ENCODE peak calls at places on chromosomes 5 and 9, in seven cellular contexts. Y, W, C, K, O, V and J are unnamed samples.

GRCh38 chr9:128863647-128864046 is 18.1 kb downstream of the KYAT1 start:
- DNase-seq in V (peak), K (peak), Y (peak), O (no peak), W (peak), C (peak), J (no peak)

GRCh38 chr9:128420651-128421473 is at the start of gene CERCAM:
- DNase-seq in V (peak), W (no peak), C (peak), Y (peak), K (peak), O (no peak), J (no peak)

GRCh38 chr5:170623576-170624181 is 119.9 kb downstream of the KCNIP1 start:
- DNase-seq in K (no peak), V (peak), Y (no peak), W (no peak), O (no peak), C (peak), J (no peak)

GRCh38 chr9:36163840-36164175 is 5.4 kb upstream of the CCIN start:
- DNase-seq in W (no peak), O (peak), V (no peak), C (no peak), Y (no peak), K (no peak), J (no peak)

GRCh38 chr5:128559300-128560297 is 21.6 kb upstream of the FBN2 start:
- DNase-seq in C (no peak), Y (no peak), K (no peak), W (no peak), V (no peak), O (no peak), J (no peak)

GRCh38 chr9:15423328-15423985 is 781 bp downstream of the SNAPC3 start:
- DNase-seq in Y (no peak), O (no peak), V (peak), W (no peak), K (no peak), C (no peak), J (no peak)

GRCh38 chr5:78108564-78108963 is 185.9 kb downstream of the AP3B1 start:
- DNase-seq in V (no peak), O (no peak), W (no peak), Y (no peak), C (no peak), K (no peak), J (no peak)

GRCh38 chr5:90888511-90889324 is 330.1 kb downstream of the ADGRV1 start:
- DNase-seq in W (no peak), C (no peak), K (no peak), O (peak), V (peak), Y (no peak), J (no peak)

GRCh38 chr9:75869236-75869635 is 21.2 kb upstream of the PCSK5 start:
- DNase-seq in K (no peak), C (no peak), Y (no peak), O (no peak), V (no peak), W (no peak), J (no peak)

GRCh38 chr5:31655491-31655890 is 16.6 kb downstream of the PDZD2 start:
- DNase-seq in W (no peak), Y (no peak), C (no peak), K (no peak), V (no peak), O (no peak), J (no peak)

GRCh38 chr9:133201424-133202144 is 7.5 kb downstream of the OBP2B start:
- DNase-seq in C (no peak), K (no peak), V (no peak), O (no peak), Y (no peak), W (no peak), J (no peak)

GRCh38 chr5:110751902-110752762 is 13.3 kb downstream of the SLC25A46 start:
- DNase-seq in C (no peak), O (no peak), W (no peak), K (no peak), Y (no peak), V (no peak), J (no peak)

GRCh38 chr5:103243665-103244064 is 14.9 kb upstream of the MACIR start:
- DNase-seq in W (no peak), C (no peak), Y (no peak), V (no peak), O (no peak), K (no peak), J (no peak)

GRCh38 chr5:16725575-16725974 is 108.8 kb upstream of the RETREG1 start:
- DNase-seq in W (no peak), Y (no peak), V (no peak), O (no peak), K (no peak), C (no peak), J (no peak)

GRCh38 chr5:51181495-51181894 is 201.8 kb upstream of the ISL1 start:
- DNase-seq in W (no peak), O (no peak), V (no peak), Y (no peak), K (no peak), C (no peak), J (no peak)

GRCh38 chr5:159504857-159505304 is 174.6 kb upstream of the IL12B start:
- DNase-seq in K (no peak), O (no peak), W (no peak), Y (no peak), C (peak), V (no peak), J (no peak)

GRCh38 chr5:1285883-1286291 is 9.0 kb downstream of the TERT start:
- DNase-seq in Y (no peak), K (peak), O (no peak), V (no peak), W (no peak), C (no peak), J (no peak)

GRCh38 chr5:59757442-59757841 is 136.1 kb downstream of the PDE4D start:
- DNase-seq in K (no peak), V (no peak), W (no peak), Y (no peak), O (no peak), C (no peak), J (no peak)

GRCh38 chr9:97905228-97905627 is 17.1 kb downstream of the TRMO start:
- DNase-seq in O (no peak), W (no peak), Y (no peak), C (no peak), K (no peak), V (no peak), J (no peak)

GRCh38 chr9:97903168-97903567 is 19.1 kb downstream of the TRMO start:
- DNase-seq in Y (no peak), K (no peak), V (no peak), C (no peak), W (no peak), O (no peak), J (no peak)

GRCh38 chr9:97900103-97900737 is 22.1 kb downstream of the TRMO start:
- DNase-seq in C (no peak), Y (no peak), V (no peak), K (no peak), W (no peak), O (no peak), J (peak)

GRCh38 chr9:97904725-97905124 is 17.6 kb downstream of the TRMO start:
- DNase-seq in W (no peak), K (no peak), C (no peak), O (no peak), V (no peak), Y (peak), J (peak)

DNA sequence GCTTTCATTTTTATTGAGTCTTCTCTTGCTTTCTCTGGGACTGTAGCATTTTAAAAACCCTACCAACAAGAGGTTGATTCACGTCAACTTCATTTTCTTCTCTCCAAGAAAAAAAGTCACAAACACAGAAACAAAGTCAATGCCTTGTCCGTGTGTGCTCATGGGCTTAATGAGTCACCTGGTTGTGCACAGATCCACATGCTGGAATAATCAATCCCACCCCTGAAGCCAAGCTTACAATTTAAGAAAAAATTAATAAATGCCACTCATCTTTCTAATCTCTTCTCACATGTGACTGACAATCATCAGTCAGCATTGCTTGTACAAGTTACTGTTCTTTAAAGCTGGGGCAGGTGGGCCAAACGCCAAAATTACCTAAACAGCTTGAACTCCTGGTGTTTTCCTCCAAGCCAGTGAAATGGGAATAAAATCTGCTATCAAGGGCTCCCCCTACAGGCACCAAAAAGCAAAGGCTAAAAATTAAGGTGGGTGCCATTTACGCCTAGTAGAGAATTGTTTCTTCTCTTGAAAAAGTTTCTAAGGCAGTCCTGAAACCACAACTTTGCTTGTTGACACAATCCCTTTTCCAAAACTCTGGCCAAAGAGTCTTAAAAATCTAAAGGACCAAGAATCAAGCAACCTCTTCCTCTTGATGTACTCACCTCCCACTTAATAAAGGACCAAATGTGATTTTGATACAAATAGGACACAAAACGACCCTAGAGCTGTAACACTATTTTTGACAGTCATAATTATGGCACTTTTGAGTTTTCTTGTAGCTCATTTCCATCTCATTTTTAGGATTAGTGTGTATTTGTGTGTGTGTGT is 21.3 kb downstream of the TRMO start:
- DNase-seq in V (peak), Y (no peak), K (no peak), W (no peak), C (peak), O (no peak), J (peak)
- TF ChIP-seq CTCF in V (peak), Y (peak), K (peak), W (no peak), C (peak), O (peak), J (peak)

GRCh38 chr5:88682797-88683496 is 200.0 kb downstream of the MEF2C start:
- DNase-seq in W (no peak), K (no peak), C (no peak), O (no peak), V (no peak), Y (no peak), J (no peak)

GRCh38 chr5:88681402-88681801 is 201.6 kb downstream of the MEF2C start:
- DNase-seq in W (no peak), C (no peak), Y (no peak), O (no peak), K (no peak), V (no peak), J (no peak)

GRCh38 chr5:88686077-88686541 is 196.9 kb downstream of the MEF2C start:
- DNase-seq in Y (no peak), V (no peak), W (no peak), K (no peak), C (no peak), O (no peak), J (no peak)

GRCh38 chr5:88684136-88684500 is 198.9 kb downstream of the MEF2C start:
- DNase-seq in C (no peak), W (no peak), V (no peak), K (no peak), O (no peak), Y (no peak), J (no peak)

GRCh38 chr5:88683506-88684135 is 199.4 kb downstream of the MEF2C start:
- DNase-seq in O (no peak), V (no peak), W (no peak), C (no peak), Y (no peak), K (no peak), J (no peak)
- TF ChIP-seq CTCF in O (peak), V (no peak), W (no peak), C (no peak), Y (no peak), K (peak), J (no peak)

DNA sequence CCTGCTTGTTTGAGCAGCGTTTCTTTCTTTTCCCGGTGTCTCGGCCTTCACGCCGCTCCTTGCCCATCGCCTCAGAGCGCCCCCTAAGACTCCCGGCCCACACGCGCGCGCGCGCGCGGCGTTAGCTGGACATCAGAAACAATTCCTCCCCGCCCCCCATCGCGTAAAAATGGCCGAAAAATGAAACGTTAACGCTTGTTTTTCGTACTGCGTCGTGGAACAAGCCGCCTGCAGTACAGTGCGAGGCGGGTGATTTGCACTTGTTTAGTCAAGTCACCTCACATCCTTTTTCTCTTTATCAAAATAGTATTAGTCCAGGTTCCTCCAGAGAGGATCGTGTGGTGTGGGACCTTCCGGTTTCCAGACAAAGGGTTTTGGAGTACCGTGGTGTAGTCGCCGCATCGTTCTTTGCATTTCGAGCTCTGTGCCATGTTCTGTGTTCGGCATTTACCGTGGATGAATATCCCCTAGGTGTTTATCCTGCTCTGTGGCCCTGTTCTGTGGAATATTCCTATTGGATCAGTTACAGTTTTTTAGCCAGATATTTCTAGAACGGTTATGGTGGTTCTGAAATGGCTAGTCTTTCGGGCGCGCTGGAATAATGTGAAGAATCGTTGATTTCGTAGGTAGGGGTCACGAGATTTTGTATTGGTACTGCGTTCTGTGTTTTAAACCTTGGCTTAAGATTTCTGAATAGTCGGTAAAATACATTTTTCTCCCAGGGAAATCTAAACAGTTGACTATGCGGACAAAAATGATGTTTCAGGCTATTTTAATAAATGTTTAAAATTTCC is 1.0 kb downstream of the MATR3 start:
- DNase-seq in Y (peak), O (no peak), C (peak), W (peak), V (peak), K (peak), J (peak)
- TF ChIP-seq CTCF in Y (no peak), O (peak), C (no peak), W (no peak), V (peak), K (peak), J (peak)

GRCh38 chr5:125412051-125412560 is 665.7 kb upstream of the ZNF608 start:
- DNase-seq in C (peak), V (peak), Y (no peak), O (peak), K (no peak), W (no peak), J (no peak)
- TF ChIP-seq CTCF in C (no peak), V (no peak), Y (no peak), O (peak), K (no peak), W (no peak), J (no peak)

GRCh38 chr9:83708515-83709158 is 879 bp upstream of the UBQLN1 start:
- DNase-seq in W (peak), C (peak), Y (peak), K (peak), O (peak), V (no peak), J (peak)
- TF ChIP-seq CTCF in W (no peak), C (no peak), Y (no peak), K (no peak), O (peak), V (peak), J (no peak)

GRCh38 chr9:22308177-22308576 is 138.4 kb upstream of the DMRTA1 start:
- DNase-seq in C (no peak), K (no peak), V (no peak), O (peak), W (no peak), Y (no peak), J (no peak)

DNA sequence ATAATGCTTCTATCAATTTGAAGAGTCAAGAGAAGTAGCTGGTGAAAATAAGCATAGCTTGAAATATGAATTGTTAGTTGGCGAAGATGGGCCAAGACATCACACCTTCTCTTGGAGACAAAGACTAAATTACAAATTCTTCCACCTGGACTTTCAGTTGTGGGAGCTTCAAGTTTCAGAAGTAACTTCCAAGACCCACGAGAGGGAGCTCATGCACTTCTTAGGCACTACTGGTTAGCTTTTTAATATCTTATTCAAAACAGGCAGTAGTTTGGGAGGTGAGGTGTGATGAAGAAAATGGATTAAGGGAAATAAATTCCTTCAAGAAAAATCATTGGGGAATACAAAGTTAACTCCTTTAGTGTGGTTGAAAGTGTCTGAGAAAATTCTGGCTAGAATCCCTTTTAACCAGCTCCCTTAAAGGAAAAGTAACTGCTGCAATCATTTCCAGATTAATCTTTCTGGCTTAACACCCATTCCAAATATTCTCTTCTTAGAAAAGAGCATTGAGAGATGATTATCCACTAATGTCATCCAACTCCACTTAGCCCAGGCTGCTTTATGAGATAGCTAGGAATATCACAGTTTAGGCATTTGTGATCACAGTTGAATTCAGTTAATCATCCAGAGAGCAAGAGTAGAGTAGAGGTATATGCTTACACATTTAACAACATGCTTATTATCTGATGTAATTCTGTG is 139.5 kb upstream of the DMRTA1 start:
- DNase-seq in V (peak), W (no peak), C (peak), O (peak), K (no peak), Y (no peak), J (no peak)
- TF ChIP-seq CTCF in V (peak), W (no peak), C (no peak), O (peak), K (peak), Y (no peak), J (peak)

GRCh38 chr5:72141440-72142271 is 34.4 kb downstream of the MAP1B start:
- DNase-seq in K (no peak), W (no peak), Y (no peak), C (no peak), O (no peak), V (peak), J (no peak)
- TF ChIP-seq CTCF in K (no peak), W (no peak), Y (no peak), C (no peak), O (no peak), V (no peak), J (no peak)

DNA sequence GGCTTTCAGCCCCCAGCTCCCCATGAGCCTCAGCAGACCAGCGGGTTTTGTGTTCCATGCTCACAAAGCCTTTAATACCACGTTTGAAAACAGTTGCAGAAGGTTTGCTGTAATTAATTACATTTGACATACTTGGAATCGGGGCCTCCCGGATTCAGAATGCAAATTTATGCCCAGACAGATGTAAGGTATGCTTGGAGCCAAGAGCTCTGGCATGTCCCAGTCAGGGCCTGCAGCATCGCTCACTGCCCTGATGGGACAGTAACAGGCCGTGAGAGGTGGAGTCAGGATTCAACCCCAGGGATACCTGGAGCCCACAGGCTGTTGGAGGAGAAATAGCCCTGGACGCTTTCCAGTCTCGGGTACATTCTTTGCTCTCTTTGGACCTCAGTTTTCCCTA is 12.3 kb downstream of the ZNF618 start:
- DNase-seq in V (no peak), C (no peak), Y (no peak), W (no peak), O (no peak), K (no peak), J (no peak)
- TF ChIP-seq CTCF in V (no peak), C (no peak), Y (no peak), W (no peak), O (no peak), K (no peak), J (no peak)